ENCODE peak calls at places on chromosomes 3 and 15, in six cellular contexts. U is NCI-H1092, E is non-pigmented ciliary epithelial cell, X is progenitor cell of endocrine pancreas, Z is ELF-1, L is C1 segment of cervical spinal cord. P is an unnamed sample.

GRCh38 chr3:100020876-100021644 is 93.2 kb downstream of the FILIP1L start:
- DNase-seq in U (no peak), Z (no peak), E (no peak), L (no peak), X (no peak), P (no peak)

GRCh38 chr3:160450846-160451245 is 1.3 kb upstream of the TRIM59 start:
- DNase-seq in U (no peak), X (no peak), E (peak; percentile 79), L (no peak), Z (no peak), P (no peak)

GRCh38 chr15:77853008-77853328 is 220.3 kb upstream of the LINGO1 start:
- DNase-seq in U (no peak), L (no peak), Z (peak; percentile 66), E (no peak), X (no peak), P (no peak)

GRCh38 chr15:73787621-73788020 is 34.5 kb upstream of the INSYN1 start:
- DNase-seq in Z (no peak), U (no peak), X (no peak), L (no peak), E (no peak), P (no peak)

GRCh38 chr15:46343527-46343926 is 708.7 kb downstream of the SQOR start:
- DNase-seq in L (no peak), E (no peak), Z (no peak), U (no peak), X (no peak), P (no peak)

GRCh38 chr15:51732661-51733060 is 4.8 kb downstream of the LYSMD2 start:
- DNase-seq in Z (no peak), L (no peak), U (no peak), X (no peak), E (no peak), P (no peak)

GRCh38 chr3:171165499-171165921 is 139.0 kb upstream of the SLC2A2 start:
- DNase-seq in L (no peak), U (no peak), X (no peak), Z (peak; percentile 48), E (no peak), P (no peak)

GRCh38 chr3:72273615-72274014 is 488.7 kb upstream of the PROK2 start:
- DNase-seq in Z (peak; percentile 95), X (no peak), E (peak; percentile 88), L (no peak), U (no peak), P (peak; percentile 59)

P was measured in nephron progenitor cell.